ENCODE peak calls at places on chromosomes 12 and 14, in five cellular contexts. R is lung; Z is CD4-positive, CD25-positive, alpha-beta regulatory T cell; L is HCT116; W is pancreas. F is an unnamed sample. For H3K4me1, the result is how much of the 10 kb centered on the place peaks cover.

GRCh38 chr14:53850714-53851296 is 105.8 kb downstream of the BMP4 start:
- DNase-seq in R (no peak), W (no peak), L (peak), Z (no peak), F (no peak)

GRCh38 chr12:61993734-61994345 is 266.4 kb upstream of the USP15 start:
- DNase-seq in W (no peak), R (no peak), L (peak), Z (peak), F (no peak)

GRCh38 chr12:98274430-98275130 is 240.8 kb upstream of the TMPO start:
- DNase-seq in Z (no peak), R (no peak), W (no peak), L (no peak), F (no peak)

GRCh38 chr12:31582155-31582554 is 8.8 kb downstream of the DENND5B start:
- DNase-seq in W (no peak), R (no peak), Z (no peak), L (no peak), F (no peak)

GRCh38 chr12:2581293-2582045 is 213.3 kb upstream of the FKBP4 start:
- DNase-seq in Z (no peak), R (no peak), L (no peak), W (no peak), F (no peak)

GRCh38 chr12:124509300-124509675 is 58.1 kb downstream of the NCOR2 start:
- DNase-seq in L (no peak), R (no peak), Z (no peak), W (no peak), F (no peak)

GRCh38 chr12:54603173-54603814 is 14.8 kb upstream of the PPP1R1A start:
- DNase-seq in L (peak), R (peak), W (peak), Z (peak), F (peak)

GRCh38 chr12:54029529-54030441 is 1.5 kb downstream of the HOXC6 start:
- DNase-seq in W (no peak), L (no peak), Z (no peak), R (no peak), F (no peak)

GRCh38 chr14:74620497-74620921 is 8.5 kb upstream of the LTBP2 start:
- DNase-seq in R (no peak), L (peak), W (no peak), Z (no peak), F (no peak)

GRCh38 chr12:95130096-95130495 is 56.7 kb upstream of the NR2C1 start:
- DNase-seq in L (no peak), W (no peak), R (no peak), Z (no peak), F (no peak)

GRCh38 chr14:79586401-79586800 is 624.9 kb downstream of the DIO2 start:
- DNase-seq in R (peak), Z (no peak), L (no peak), W (peak), F (no peak)

GRCh38 chr12:111546758-111547383 is 52.2 kb downstream of the ATXN2 start:
- DNase-seq in R (no peak), Z (peak), L (no peak), W (no peak), F (no peak)

GRCh38 chr14:32028599-32028998 is 48.5 kb upstream of the ARHGAP5 start:
- DNase-seq in L (no peak), R (no peak), W (no peak), Z (no peak), F (no peak)

GRCh38 chr12:119200601-119201000 is 21.9 kb downstream of the HSPB8 start:
- DNase-seq in Z (no peak), L (no peak), W (no peak), R (no peak), F (no peak)

GRCh38 chr12:116442981-116443380 is 116.2 kb upstream of the MAP1LC3B2 start:
- DNase-seq in R (no peak), W (no peak), Z (no peak), L (no peak), F (no peak)

DNA sequence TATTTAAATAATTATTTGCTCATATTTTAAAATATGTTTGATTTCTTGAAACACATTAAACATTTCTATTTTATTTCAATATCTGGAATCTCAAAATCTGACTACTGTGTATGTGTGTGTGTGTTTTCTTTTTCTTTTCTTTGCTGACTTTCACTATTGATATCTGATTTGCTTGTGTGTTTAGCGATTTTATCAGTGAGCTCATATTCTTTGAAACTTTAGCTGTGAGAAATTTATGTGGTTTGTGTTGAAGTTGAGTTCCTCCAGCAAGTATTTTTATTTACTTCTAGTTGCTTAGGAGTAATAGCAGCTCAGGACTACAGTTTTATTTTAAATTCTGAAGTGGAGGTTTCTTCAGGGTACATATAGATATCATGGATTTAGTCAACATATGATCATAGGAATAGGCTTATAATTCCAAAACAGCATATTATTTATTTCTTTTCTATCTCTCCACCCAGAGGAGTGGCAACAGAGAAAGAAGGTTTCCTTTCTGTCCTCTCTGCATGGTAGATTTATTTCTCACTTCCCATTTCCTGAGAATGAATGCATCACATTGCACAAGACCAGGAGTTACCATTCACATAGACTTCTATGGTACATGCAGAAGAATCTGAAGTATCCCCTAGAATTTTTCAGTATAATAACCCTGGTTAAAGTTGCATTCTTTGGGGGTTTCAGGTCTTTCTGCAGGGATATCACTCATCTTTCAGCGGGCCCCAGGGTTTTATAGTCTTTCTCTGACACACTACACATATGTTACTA is 60.5 kb downstream of the PTPRQ start:
- DNase-seq in W (no peak), L (no peak), Z (no peak), R (no peak), F (no peak)
- H3K27ac ChIP-seq in W (no peak), L (no peak), Z (no peak), R (no peak), F (no peak)

DNA sequence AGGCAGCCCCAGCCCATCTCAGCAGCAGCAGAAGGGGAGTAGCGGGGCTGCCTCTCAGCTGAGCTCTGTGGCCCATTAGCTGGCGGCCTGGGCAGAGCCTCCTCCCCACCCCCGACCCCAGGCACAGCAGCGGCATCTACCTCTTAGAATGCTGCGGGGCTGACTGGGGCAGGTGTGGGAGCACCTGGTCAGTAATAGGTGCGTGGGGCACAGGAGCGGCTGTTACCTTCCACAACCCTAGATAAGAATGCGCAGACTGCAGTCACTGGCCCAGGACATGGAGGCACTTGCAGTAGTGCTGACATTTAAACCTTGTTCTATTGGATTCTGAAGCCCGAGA is 35.6 kb downstream of the SYNE3 start:
- DNase-seq in Z (no peak), L (no peak), W (no peak), R (no peak), F (no peak)
- H3K4me1 ChIP-seq in Z (under half), L (under half), W (under half), R (under half), F (under half)

GRCh38 chr14:22517117-22517720 is 71.8 kb downstream of the DAD1 start:
- DNase-seq in R (no peak), W (no peak), Z (no peak), L (no peak), F (no peak)

GRCh38 chr14:22520786-22521185 is 68.2 kb downstream of the DAD1 start:
- DNase-seq in W (no peak), L (no peak), R (no peak), Z (no peak), F (no peak)

GRCh38 chr14:22520235-22520634 is 68.8 kb downstream of the DAD1 start:
- DNase-seq in L (no peak), W (no peak), R (no peak), Z (no peak), F (no peak)

GRCh38 chr14:22515961-22516360 is 73.1 kb downstream of the DAD1 start:
- DNase-seq in W (no peak), Z (no peak), R (no peak), L (no peak), F (no peak)

DNA sequence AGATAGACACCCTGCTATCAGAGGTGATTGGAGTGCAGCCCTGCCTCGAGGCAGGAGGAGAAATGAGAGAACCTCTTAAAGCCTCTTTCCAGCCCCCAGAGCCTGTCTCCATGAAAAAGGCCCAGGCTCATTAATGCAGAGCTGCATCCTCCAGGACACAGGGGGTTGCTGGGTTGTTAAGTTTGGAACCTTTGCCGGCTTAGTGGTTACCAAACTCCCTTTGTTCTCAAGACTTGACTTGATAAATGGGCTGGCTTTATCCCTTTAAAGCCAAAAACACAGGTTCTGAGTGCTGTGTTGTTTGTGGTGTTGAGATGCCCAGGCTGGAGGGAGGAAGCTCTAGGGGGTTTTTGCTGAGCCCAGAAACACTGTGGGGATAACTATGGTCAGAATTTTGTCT is 71.0 kb downstream of the DAD1 start:
- DNase-seq in R (no peak), W (no peak), Z (no peak), L (no peak), F (no peak)
- H3K4me3 ChIP-seq in R (no peak), W (no peak), Z (peak), L (no peak), F (no peak)

GRCh38 chr12:47205532-47206449 is 126.0 kb upstream of the AMIGO2 start:
- DNase-seq in Z (no peak), L (no peak), R (no peak), W (no peak), F (no peak)

GRCh38 chr12:47207829-47208248 is 128.1 kb upstream of the AMIGO2 start:
- DNase-seq in R (no peak), W (no peak), Z (peak), L (no peak), F (no peak)

GRCh38 chr12:47209014-47209413 is 129.3 kb upstream of the AMIGO2 start:
- DNase-seq in W (no peak), L (no peak), Z (no peak), R (no peak), F (no peak)

GRCh38 chr12:47206450-47206830 is 126.7 kb upstream of the AMIGO2 start:
- DNase-seq in Z (no peak), L (no peak), W (no peak), R (no peak), F (no peak)

GRCh38 chr12:47207005-47207717 is 127.4 kb upstream of the AMIGO2 start:
- DNase-seq in L (no peak), Z (peak), R (peak), W (no peak), F (peak)
- H3K27ac ChIP-seq in L (no peak), Z (peak), R (no peak), W (no peak), F (no peak)

DNA sequence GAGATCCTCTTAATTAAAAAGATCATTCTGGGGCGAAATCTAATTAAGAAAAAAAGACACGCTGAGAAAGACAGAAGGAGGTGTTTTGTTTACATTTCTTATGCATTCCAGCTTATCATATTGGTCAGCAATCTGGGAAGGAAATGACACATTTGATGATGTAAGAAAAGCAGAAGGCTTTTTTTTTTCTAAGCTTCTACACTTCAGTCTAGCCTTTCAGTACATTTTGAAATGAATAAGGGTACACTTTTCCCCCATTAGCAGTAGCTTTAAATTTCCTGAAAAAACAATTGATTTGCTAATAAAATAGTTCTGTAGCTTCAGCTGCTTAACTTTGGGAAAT is 5.9 kb upstream of the GSC start:
- DNase-seq in Z (no peak), L (no peak), W (no peak), R (no peak), F (no peak)
- H3K4me1 ChIP-seq in Z (under half), L (under half), W (under half), R (under half), F (under half)

DNA sequence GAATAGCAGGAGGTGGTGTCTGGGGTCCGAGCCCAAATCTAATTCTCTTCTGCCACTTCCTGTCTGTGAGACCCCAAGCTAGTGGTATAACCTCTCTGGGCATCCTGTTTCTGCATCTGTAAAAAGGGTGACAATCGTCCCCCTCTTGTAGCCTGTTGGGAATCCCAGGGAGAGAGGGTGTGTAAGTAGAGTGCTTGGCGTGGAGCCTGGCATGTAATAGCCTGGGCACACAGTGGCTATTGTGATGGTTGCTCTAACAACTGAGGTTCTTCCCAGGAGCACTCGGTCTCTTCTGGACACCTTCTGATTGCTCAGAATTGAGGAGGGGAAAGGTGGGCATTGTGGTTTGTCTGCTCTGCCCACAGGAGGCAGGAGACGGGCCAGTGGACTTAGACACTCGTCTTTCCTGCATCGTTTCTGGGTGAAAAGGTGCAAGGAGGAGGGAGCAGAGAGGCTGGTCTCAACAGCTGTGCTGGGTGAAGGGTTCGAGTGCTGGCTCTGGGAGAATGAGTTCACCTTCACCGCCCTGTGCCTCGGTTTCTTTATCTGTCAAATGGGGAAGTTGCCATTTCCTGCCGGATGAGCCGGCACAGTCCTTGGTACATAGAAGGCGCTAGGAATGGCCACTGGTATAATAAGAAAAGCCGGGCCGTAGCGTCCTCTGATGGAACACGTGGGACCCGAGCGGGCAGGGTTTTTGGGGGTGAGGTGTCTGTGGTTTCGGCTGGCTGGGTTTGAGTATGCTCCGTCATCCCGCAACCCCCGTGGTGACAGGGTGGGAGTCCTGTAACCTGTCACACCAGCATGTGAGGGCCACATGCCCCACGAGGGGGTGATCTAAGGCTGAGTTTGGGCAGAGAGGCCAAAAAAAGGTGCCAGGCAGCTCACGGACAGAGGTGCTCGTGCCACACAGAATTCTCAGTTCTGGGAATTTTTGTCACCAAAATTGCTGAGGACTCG is 7.2 kb downstream of the BCL7A start:
- DNase-seq in L (no peak), Z (no peak), R (no peak), W (no peak), F (no peak)
- H3K4me3 ChIP-seq in L (no peak), Z (no peak), R (no peak), W (no peak), F (no peak)

GRCh38 chr12:27333311-27334009 is 824 bp downstream of the BMAL2 start:
- DNase-seq in R (no peak), Z (peak), W (peak), L (no peak), F (peak)
- H3K27ac ChIP-seq in R (no peak), Z (no peak), W (no peak), L (peak), F (peak)

F was measured in right lobe of liver.